ENCODE peak calls at places on chromosomes 4 and X, in four cellular contexts. One of them, this sample, is unnamed.

GRCh38 chr4:25838526-25838925 is 24.3 kb downstream of the SEL1L3 start:
- DNase-seq in cardiac fibroblast: no peak
- DNase-seq in IMR-90: no peak
- DNase-seq in CD4-positive, alpha-beta T cell: no peak
- DNase-seq in this sample: no peak

GRCh38 chr4:182273191-182273935 is 30.2 kb downstream of the TENM3 start:
- DNase-seq in cardiac fibroblast: no peak
- DNase-seq in IMR-90: no peak
- DNase-seq in CD4-positive, alpha-beta T cell: no peak
- DNase-seq in this sample: no peak

GRCh38 chr4:94995684-94996394 is 238.1 kb downstream of the BMPR1B start:
- DNase-seq in cardiac fibroblast: no peak
- DNase-seq in IMR-90: peak; percentile 29
- DNase-seq in CD4-positive, alpha-beta T cell: no peak
- DNase-seq in this sample: peak; percentile 43

GRCh38 chr4:154603033-154603943 is 9.2 kb downstream of the FGG start:
- DNase-seq in cardiac fibroblast: no peak
- DNase-seq in IMR-90: no peak
- DNase-seq in CD4-positive, alpha-beta T cell: no peak
- DNase-seq in this sample: no peak

GRCh38 chr4:173264245-173264959 is 69.8 kb downstream of the HMGB2 start:
- DNase-seq in cardiac fibroblast: peak; percentile 65
- DNase-seq in IMR-90: peak; percentile 78
- DNase-seq in CD4-positive, alpha-beta T cell: peak; percentile 11
- DNase-seq in this sample: peak; percentile 69

GRCh38 chrX:104254442-104255115 is at the start of gene ESX1:
- DNase-seq in cardiac fibroblast: peak; percentile 10
- DNase-seq in IMR-90: no peak
- DNase-seq in CD4-positive, alpha-beta T cell: no peak
- DNase-seq in this sample: peak; percentile 12

GRCh38 chrX:125395626-125396025 is 76.0 kb downstream of the TEX13C start:
- DNase-seq in cardiac fibroblast: no peak
- DNase-seq in IMR-90: no peak
- DNase-seq in CD4-positive, alpha-beta T cell: no peak
- DNase-seq in this sample: no peak

GRCh38 chrX:138704101-138704500 is 7.4 kb downstream of the FGF13 start:
- DNase-seq in cardiac fibroblast: no peak
- DNase-seq in IMR-90: no peak
- DNase-seq in CD4-positive, alpha-beta T cell: no peak
- DNase-seq in this sample: no peak

GRCh38 chr4:75547647-75548387 is 8.0 kb upstream of the ODAPH start:
- DNase-seq in cardiac fibroblast: peak; percentile 54
- DNase-seq in IMR-90: peak; percentile 24
- DNase-seq in CD4-positive, alpha-beta T cell: no peak
- DNase-seq in this sample: peak; percentile 66

GRCh38 chrX:69493193-69493592 is 10.9 kb upstream of the NALF2 start:
- DNase-seq in cardiac fibroblast: peak; percentile 10
- DNase-seq in IMR-90: no peak
- DNase-seq in CD4-positive, alpha-beta T cell: peak; percentile 3
- DNase-seq in this sample: peak; percentile 7

GRCh38 chrX:22314692-22315091 is 42.0 kb downstream of the CBLL2 start:
- DNase-seq in cardiac fibroblast: peak; percentile 13
- DNase-seq in IMR-90: peak; percentile 15
- DNase-seq in CD4-positive, alpha-beta T cell: no peak
- DNase-seq in this sample: peak; percentile 19

GRCh38 chrX:83511208-83511607 is 3.1 kb downstream of the POU3F4 start:
- DNase-seq in cardiac fibroblast: no peak
- DNase-seq in IMR-90: no peak
- DNase-seq in CD4-positive, alpha-beta T cell: no peak
- DNase-seq in this sample: no peak

GRCh38 chr4:122450847-122451246 is 5.7 kb downstream of the IL2 start:
- DNase-seq in cardiac fibroblast: peak; percentile 47
- DNase-seq in IMR-90: peak; percentile 10
- DNase-seq in CD4-positive, alpha-beta T cell: no peak
- DNase-seq in this sample: peak; percentile 48

DNA sequence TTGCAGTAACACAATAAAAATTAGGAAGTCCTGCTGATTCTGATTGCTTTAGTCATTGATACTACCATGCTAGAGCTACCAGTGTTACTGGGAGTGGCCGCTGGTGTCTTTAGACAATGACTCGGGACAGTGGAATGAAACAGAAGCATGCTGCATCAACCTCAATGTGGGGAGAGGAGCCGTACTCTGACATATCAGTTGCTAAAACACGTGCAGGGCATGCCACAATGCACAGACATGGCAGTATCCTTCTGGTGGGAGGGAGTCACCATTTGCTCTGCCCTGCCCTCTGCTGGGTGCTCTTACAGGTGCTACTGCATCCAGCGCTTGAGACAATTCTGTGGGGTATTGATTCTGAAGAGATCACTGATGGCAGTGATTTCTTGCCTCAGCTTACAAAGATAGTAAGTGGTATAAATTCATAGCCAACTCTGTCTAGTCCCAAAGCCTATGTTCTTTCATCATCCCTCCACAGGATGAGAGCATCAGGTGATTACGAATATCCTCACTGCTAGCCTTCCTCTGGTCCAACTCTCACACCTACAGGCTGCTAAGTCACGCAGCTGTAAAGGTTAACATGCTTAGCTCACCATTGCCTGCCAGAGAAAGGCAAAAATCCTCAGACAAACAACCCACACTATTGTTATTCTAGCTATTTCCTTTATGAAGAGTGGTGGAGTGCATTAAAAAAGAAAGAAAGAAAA is 43.7 kb downstream of the NSG1 start:
- DNase-seq in cardiac fibroblast: peak; percentile 82
- DNase-seq in IMR-90: peak; percentile 92
- DNase-seq in CD4-positive, alpha-beta T cell: peak; percentile 35
- DNase-seq in this sample: peak; percentile 79
- TF ChIP-seq CTCF in cardiac fibroblast: peak; percentile 87
- TF ChIP-seq CTCF in IMR-90: peak; percentile 70
- TF ChIP-seq CTCF in CD4-positive, alpha-beta T cell: peak; percentile 74
- TF ChIP-seq CTCF in this sample: peak; percentile 87

GRCh38 chr4:15479089-15479912 is 9.6 kb downstream of the CC2D2A start:
- DNase-seq in cardiac fibroblast: peak; percentile 94
- DNase-seq in IMR-90: peak; percentile 89
- DNase-seq in CD4-positive, alpha-beta T cell: no peak
- DNase-seq in this sample: peak; percentile 94
- TF ChIP-seq CTCF in cardiac fibroblast: peak; percentile 71
- TF ChIP-seq CTCF in IMR-90: peak; percentile 88
- TF ChIP-seq CTCF in CD4-positive, alpha-beta T cell: no peak
- TF ChIP-seq CTCF in this sample: peak; percentile 79

DNA sequence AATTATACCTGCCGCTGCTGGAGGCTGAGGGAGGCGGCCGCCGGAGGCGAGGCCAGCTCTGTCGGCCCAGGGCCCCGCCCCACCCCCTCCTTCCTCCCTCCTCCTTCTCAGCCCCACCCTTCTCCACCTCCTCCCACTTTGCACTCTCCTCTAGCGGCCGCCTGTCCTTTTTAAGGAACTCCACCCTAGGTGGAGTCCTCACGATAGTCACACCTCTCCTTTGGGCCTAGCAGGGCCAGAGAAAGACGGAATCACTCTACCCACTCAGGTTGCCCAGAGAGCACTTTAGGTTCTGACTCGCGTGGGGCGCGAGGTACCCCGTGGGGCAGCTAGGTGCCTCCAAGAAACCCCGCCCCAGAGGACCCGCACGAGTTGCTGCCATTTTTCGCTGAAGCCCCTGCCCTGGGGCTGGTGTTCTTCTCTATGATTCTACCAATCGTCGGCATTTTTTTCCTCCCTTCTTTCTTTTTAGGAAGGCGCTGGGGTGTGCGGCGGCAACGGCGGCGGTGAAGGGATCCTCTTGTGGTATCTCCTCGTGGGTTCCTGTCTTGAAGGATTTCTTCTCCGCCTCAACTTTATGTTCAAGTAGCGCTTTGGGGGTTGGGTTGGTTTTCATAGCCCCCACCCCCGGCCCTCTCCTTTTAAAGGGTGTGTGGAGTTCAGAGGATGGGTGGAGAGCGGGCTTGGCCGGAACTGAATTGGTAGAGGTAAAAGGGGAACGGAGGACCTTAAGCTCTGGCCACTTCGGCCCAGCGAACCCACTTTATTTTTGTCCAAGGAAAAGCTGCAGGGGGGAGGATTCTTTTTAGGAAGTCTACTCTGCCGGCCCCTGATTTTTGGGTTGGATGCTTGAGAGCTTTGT is at the start of gene KLF8:
- DNase-seq in cardiac fibroblast: peak; percentile 14
- DNase-seq in IMR-90: no peak
- DNase-seq in CD4-positive, alpha-beta T cell: peak; percentile 8
- DNase-seq in this sample: no peak
- TF ChIP-seq CTCF in cardiac fibroblast: no peak
- TF ChIP-seq CTCF in IMR-90: no peak
- TF ChIP-seq CTCF in CD4-positive, alpha-beta T cell: no peak
- TF ChIP-seq CTCF in this sample: no peak

GRCh38 chr4:96146686-96147085 is 306.8 kb downstream of the PDHA2 start:
- DNase-seq in cardiac fibroblast: no peak
- DNase-seq in IMR-90: no peak
- DNase-seq in CD4-positive, alpha-beta T cell: no peak
- DNase-seq in this sample: peak; percentile 49

GRCh38 chr4:96150501-96150900 is 310.6 kb downstream of the PDHA2 start:
- DNase-seq in cardiac fibroblast: no peak
- DNase-seq in IMR-90: no peak
- DNase-seq in CD4-positive, alpha-beta T cell: no peak
- DNase-seq in this sample: peak; percentile 71

GRCh38 chr4:96149911-96150310 is 310.0 kb downstream of the PDHA2 start:
- DNase-seq in cardiac fibroblast: peak; percentile 54
- DNase-seq in IMR-90: no peak
- DNase-seq in CD4-positive, alpha-beta T cell: no peak
- DNase-seq in this sample: no peak

GRCh38 chr4:96145671-96146070 is 305.8 kb downstream of the PDHA2 start:
- DNase-seq in cardiac fibroblast: peak; percentile 76
- DNase-seq in IMR-90: no peak
- DNase-seq in CD4-positive, alpha-beta T cell: no peak
- DNase-seq in this sample: peak; percentile 21
- TF ChIP-seq CTCF in cardiac fibroblast: no peak
- TF ChIP-seq CTCF in IMR-90: no peak
- TF ChIP-seq CTCF in CD4-positive, alpha-beta T cell: no peak
- TF ChIP-seq CTCF in this sample: no peak

DNA sequence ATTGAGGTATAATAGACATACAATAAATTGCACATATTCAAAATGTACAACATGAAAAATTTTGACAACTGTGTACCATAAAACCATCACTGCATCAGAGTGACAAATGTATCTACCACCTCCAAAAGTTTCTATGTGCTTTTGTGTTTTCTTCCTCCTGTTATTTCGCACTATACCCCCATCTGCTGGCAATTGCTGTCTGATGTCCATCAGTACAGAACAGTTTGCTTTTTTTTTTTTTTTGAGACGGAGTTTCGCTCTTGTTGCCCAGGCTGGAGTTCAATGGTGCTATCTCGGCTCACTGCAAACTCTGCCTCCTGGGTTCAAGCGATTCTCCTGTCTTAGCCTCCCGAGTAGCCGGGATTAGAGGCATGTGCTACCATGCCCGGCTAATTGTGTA is 154.3 kb upstream of the GIMD1 start:
- DNase-seq in cardiac fibroblast: peak; percentile 24
- DNase-seq in IMR-90: peak; percentile 1
- DNase-seq in CD4-positive, alpha-beta T cell: no peak
- DNase-seq in this sample: peak; percentile 55
- TF ChIP-seq CTCF in cardiac fibroblast: peak; percentile 18
- TF ChIP-seq CTCF in IMR-90: no peak
- TF ChIP-seq CTCF in CD4-positive, alpha-beta T cell: no peak
- TF ChIP-seq CTCF in this sample: peak; percentile 53

GRCh38 chr4:6917445-6918241 is 8.0 kb downstream of the TBC1D14 start:
- DNase-seq in cardiac fibroblast: no peak
- DNase-seq in IMR-90: no peak
- DNase-seq in CD4-positive, alpha-beta T cell: no peak
- DNase-seq in this sample: peak; percentile 68
- TF ChIP-seq CTCF in cardiac fibroblast: peak; percentile 49
- TF ChIP-seq CTCF in IMR-90: peak; percentile 33
- TF ChIP-seq CTCF in CD4-positive, alpha-beta T cell: peak; percentile 51
- TF ChIP-seq CTCF in this sample: peak; percentile 65

GRCh38 chrX:66766318-66766717 is 127.4 kb upstream of the EDA2R start:
- DNase-seq in cardiac fibroblast: no peak
- DNase-seq in IMR-90: no peak
- DNase-seq in CD4-positive, alpha-beta T cell: no peak
- DNase-seq in this sample: no peak

GRCh38 chrX:66756717-66757116 is 117.8 kb upstream of the EDA2R start:
- DNase-seq in cardiac fibroblast: no peak
- DNase-seq in IMR-90: no peak
- DNase-seq in CD4-positive, alpha-beta T cell: no peak
- DNase-seq in this sample: no peak

GRCh38 chrX:66760648-66761047 is 121.8 kb upstream of the EDA2R start:
- DNase-seq in cardiac fibroblast: peak; percentile 4
- DNase-seq in IMR-90: no peak
- DNase-seq in CD4-positive, alpha-beta T cell: no peak
- DNase-seq in this sample: peak; percentile 2
- TF ChIP-seq CTCF in cardiac fibroblast: no peak
- TF ChIP-seq CTCF in IMR-90: no peak
- TF ChIP-seq CTCF in CD4-positive, alpha-beta T cell: no peak
- TF ChIP-seq CTCF in this sample: peak; percentile 8

DNA sequence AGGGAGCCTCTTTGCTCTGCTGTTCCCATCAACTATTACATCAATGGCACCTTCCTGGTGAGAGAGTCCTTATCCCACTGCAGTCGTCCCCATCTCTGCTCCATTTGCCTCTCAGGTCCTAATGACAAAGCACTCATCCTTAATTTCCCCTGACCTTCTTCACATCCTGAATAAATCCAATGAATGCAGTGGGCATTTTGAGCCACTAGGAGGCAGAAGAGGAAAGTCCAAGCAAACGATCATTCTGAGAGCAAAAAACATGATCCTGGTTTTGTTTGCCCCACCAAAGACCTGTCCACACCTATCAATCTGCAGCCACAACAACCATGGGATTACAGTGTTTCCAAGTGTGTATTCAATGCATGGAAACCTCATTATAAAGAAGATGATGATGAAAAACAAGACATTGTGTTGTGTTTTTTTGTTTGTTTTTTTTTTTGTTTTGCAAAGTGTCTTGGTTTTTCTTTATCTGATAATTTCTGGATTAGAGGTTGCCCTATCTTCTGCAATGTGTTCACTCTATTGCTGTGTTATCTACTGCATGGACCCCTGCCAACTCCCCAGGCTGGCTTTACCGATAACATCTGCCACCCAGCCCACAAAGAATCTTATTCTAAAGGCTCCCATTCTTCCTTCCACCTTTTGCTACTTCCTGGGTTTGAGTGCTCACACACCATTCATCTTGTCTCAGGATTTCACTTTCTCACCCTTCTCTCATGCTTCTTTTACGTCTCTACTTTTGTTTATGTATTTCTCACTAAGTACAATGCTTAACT is 207.2 kb downstream of the NLGN4X start:
- DNase-seq in cardiac fibroblast: peak; percentile 23
- DNase-seq in IMR-90: peak; percentile 0
- DNase-seq in CD4-positive, alpha-beta T cell: no peak
- DNase-seq in this sample: peak; percentile 11
- TF ChIP-seq CTCF in cardiac fibroblast: peak; percentile 48
- TF ChIP-seq CTCF in IMR-90: peak; percentile 35
- TF ChIP-seq CTCF in CD4-positive, alpha-beta T cell: peak; percentile 33
- TF ChIP-seq CTCF in this sample: peak; percentile 47